ENCODE peak calls at places on chromosome 14, in ten cellular contexts. Y is anterior cingulate cortex; M is HepG2; I is fibroblast of the conjunctiva; B is naive B cell; Q is AG10803; H is epithelial cell of proximal tubule; K is erythroblast; S is GM12891; X is activated CD8-positive, alpha-beta memory T cell treated with anti-CD3 and anti-CD28 coated beads, Interleukin-2, amount 10 ng/mL, durations not matched to agents 7 days and 5 days. O is an unnamed sample.

GRCh38 chr14:72745991-72746980 is 147.6 kb downstream of the DPF3 start:
- DNase-seq in Y (no peak), M (no peak), I (peak), B (no peak), Q (peak), H (no peak), K (peak), S (no peak), X (no peak), O (no peak)

GRCh38 chr14:81423504-81423903 is 23.4 kb upstream of the STON2 start:
- DNase-seq in Y (no peak), M (no peak), I (no peak), B (no peak), Q (no peak), H (no peak), K (peak), S (no peak), X (no peak), O (no peak)

GRCh38 chr14:66595394-66595793 is 87.4 kb downstream of the GPHN start:
- DNase-seq in Y (no peak), M (no peak), I (no peak), B (no peak), Q (no peak), H (no peak), K (no peak), S (no peak), X (no peak), O (no peak)

GRCh38 chr14:94011795-94012194 is 14.3 kb upstream of the OTUB2 start:
- DNase-seq in Y (no peak), M (no peak), I (no peak), B (no peak), Q (peak), H (no peak), K (no peak), S (no peak), X (peak), O (peak)

GRCh38 chr14:28300356-28300755 is 466.2 kb upstream of the FOXG1 start:
- DNase-seq in Y (no peak), M (no peak), I (no peak), B (no peak), Q (no peak), H (no peak), K (no peak), S (no peak), X (no peak), O (no peak)

GRCh38 chr14:45135181-45135580 is 549 bp upstream of the FANCM start:
- DNase-seq in Y (no peak), M (no peak), I (peak), B (no peak), Q (peak), H (no peak), K (peak), S (no peak), X (no peak), O (no peak)

GRCh38 chr14:64646103-64646502 is 58.1 kb upstream of the PLEKHG3 start:
- DNase-seq in Y (no peak), M (no peak), I (no peak), B (no peak), Q (peak), H (no peak), K (no peak), S (no peak), X (no peak), O (no peak)

GRCh38 chr14:51807355-51807754 is 53.1 kb upstream of the GNG2 start:
- DNase-seq in Y (no peak), M (no peak), I (no peak), B (no peak), Q (peak), H (peak), K (no peak), S (no peak), X (no peak), O (no peak)

GRCh38 chr14:56057071-56057865 is 60.9 kb upstream of the PELI2 start:
- DNase-seq in Y (no peak), M (no peak), I (no peak), B (no peak), Q (no peak), H (no peak), K (no peak), S (no peak), X (no peak), O (peak)

GRCh38 chr14:77007975-77008421 is 20.5 kb downstream of the IRF2BPL start:
- DNase-seq in Y (no peak), M (no peak), I (no peak), B (no peak), Q (no peak), H (no peak), K (no peak), S (no peak), X (no peak), O (no peak)

GRCh38 chr14:92321701-92322100 is 1.3 kb upstream of the SLC24A4 start:
- DNase-seq in Y (no peak), M (no peak), I (no peak), B (no peak), Q (no peak), H (no peak), K (no peak), S (no peak), X (no peak), O (no peak)

GRCh38 chr14:22549981-22550670 is 38.9 kb downstream of the DAD1 start:
- DNase-seq in Y (no peak), M (no peak), I (no peak), B (no peak), Q (no peak), H (no peak), K (no peak), S (no peak), X (peak), O (no peak)

GRCh38 chr14:75597149-75597548 is 18.7 kb downstream of the FLVCR2 start:
- DNase-seq in Y (no peak), M (no peak), I (no peak), B (no peak), Q (no peak), H (no peak), K (no peak), S (no peak), X (no peak), O (no peak)

GRCh38 chr14:73785834-73786631 is 65.6 kb upstream of the PTGR2 start:
- DNase-seq in Y (no peak), M (peak), I (peak), B (peak), Q (peak), H (peak), K (peak), S (no peak), X (peak), O (no peak)

GRCh38 chr14:105422695-105423487 is 3.3 kb downstream of the MTA1 start:
- DNase-seq in Y (no peak), M (no peak), I (no peak), B (no peak), Q (no peak), H (no peak), K (no peak), S (no peak), X (no peak), O (no peak)

GRCh38 chr14:105096206-105096875 is 31.1 kb upstream of the GPR132 start:
- DNase-seq in Y (no peak), M (no peak), I (no peak), B (no peak), Q (no peak), H (no peak), K (no peak), S (no peak), X (no peak), O (no peak)

GRCh38 chr14:95151561-95151960 is 5.8 kb downstream of the DICER1 start:
- DNase-seq in Y (no peak), M (no peak), I (no peak), B (no peak), Q (no peak), H (no peak), K (no peak), S (no peak), X (no peak), O (no peak)

GRCh38 chr14:89283327-89284060 is 133.5 kb downstream of the FOXN3 start:
- DNase-seq in Y (no peak), M (no peak), I (no peak), B (no peak), Q (no peak), H (no peak), K (no peak), S (no peak), X (peak), O (no peak)

GRCh38 chr14:64611358-64612020 is 61.7 kb downstream of the PPP1R36 start:
- DNase-seq in Y (no peak), M (no peak), I (no peak), B (no peak), Q (peak), H (no peak), K (no peak), S (no peak), X (no peak), O (no peak)

GRCh38 chr14:52458721-52459085 is 93.6 kb downstream of the TXNDC16 start:
- DNase-seq in Y (no peak), M (no peak), I (no peak), B (no peak), Q (no peak), H (no peak), K (no peak), S (no peak), X (no peak), O (no peak)

O was measured in COR-L47.